ENCODE peak calls at places on chromosomes 1 and 21, in six cellular contexts. C, S, F, V, E and D are unnamed samples.

GRCh38 chr1:156623946-156624813 is 5.0 kb downstream of the HAPLN2 start:
- DNase-seq in V (no peak), E (no peak), F (peak), S (no peak), C (no peak), D (no peak)

GRCh38 chr1:27821761-27822315 is 8.7 kb upstream of the PPP1R8 start:
- DNase-seq in S (no peak), V (no peak), C (no peak), E (no peak), F (no peak), D (no peak)

GRCh38 chr1:89104147-89104546 is 21.8 kb downstream of the GBP2 start:
- DNase-seq in F (no peak), C (no peak), E (no peak), V (no peak), S (no peak), D (no peak)

GRCh38 chr1:235083589-235084323 is 44.9 kb downstream of the TOMM20 start:
- DNase-seq in V (peak), C (peak), E (peak), F (peak), S (peak), D (no peak)

GRCh38 chr1:27388337-27389005 is 4.0 kb upstream of the GPR3 start:
- DNase-seq in C (peak), S (no peak), E (peak), V (no peak), F (peak), D (peak)

GRCh38 chr1:66253330-66253921 is 280.5 kb upstream of the SGIP1 start:
- DNase-seq in S (peak), F (peak), E (no peak), C (no peak), V (no peak), D (peak)

GRCh38 chr1:54117815-54118563 is 34.8 kb downstream of the CDCP2 start:
- DNase-seq in E (no peak), F (no peak), V (no peak), S (peak), C (no peak), D (no peak)

GRCh38 chr1:83065952-83066727 is 932.8 kb downstream of the TTLL7 start:
- DNase-seq in E (no peak), S (no peak), F (peak), V (no peak), C (no peak), D (no peak)

GRCh38 chr1:59554011-59554673 is 257.2 kb downstream of the FGGY start:
- DNase-seq in C (no peak), S (no peak), V (no peak), F (no peak), E (no peak), D (no peak)

GRCh38 chr21:46051821-46052675 is 45.9 kb upstream of the COL6A2 start:
- DNase-seq in V (no peak), S (no peak), E (no peak), C (no peak), F (no peak), D (no peak)

GRCh38 chr1:168096296-168097165 is 40.2 kb downstream of the GPR161 start:
- DNase-seq in V (no peak), E (no peak), C (no peak), F (no peak), S (no peak), D (no peak)

GRCh38 chr1:244654284-244655038 is 1.5 kb downstream of the DESI2 start:
- DNase-seq in F (no peak), V (no peak), C (no peak), S (peak), E (no peak), D (no peak)

GRCh38 chr1:231310391-231310934 is 27.2 kb downstream of the EXOC8 start:
- DNase-seq in E (no peak), S (no peak), C (no peak), F (no peak), V (no peak), D (no peak)

GRCh38 chr1:19444399-19445021 is 40.8 kb downstream of the CAPZB start:
- DNase-seq in S (no peak), E (no peak), C (no peak), V (no peak), F (no peak), D (no peak)

GRCh38 chr1:207084701-207085180 is 3.9 kb upstream of the C4BPB start:
- DNase-seq in E (peak), C (no peak), V (peak), F (peak), S (peak), D (peak)

GRCh38 chr1:31505884-31506497 is 70.3 kb upstream of the TINAGL1 start:
- DNase-seq in C (no peak), E (no peak), V (peak), S (peak), F (peak), D (no peak)

GRCh38 chr1:102098081-102098480 is 101.4 kb upstream of the OLFM3 start:
- DNase-seq in C (no peak), S (no peak), V (no peak), F (no peak), E (no peak), D (no peak)

GRCh38 chr1:190019717-190020116 is 457.9 kb downstream of the BRINP3 start:
- DNase-seq in C (no peak), V (no peak), S (no peak), E (no peak), F (no peak), D (peak)

GRCh38 chr1:152398812-152399698 is 15.0 kb downstream of the CRNN start:
- DNase-seq in E (no peak), S (no peak), V (peak), F (peak), C (no peak), D (no peak)

GRCh38 chr1:32205401-32206370 is at the start of gene IQCC:
- DNase-seq in E (peak), C (peak), V (peak), S (peak), F (peak), D (no peak)

GRCh38 chr21:39141502-39141901 is 41.7 kb downstream of the PSMG1 start:
- DNase-seq in E (no peak), S (peak), C (no peak), F (peak), V (no peak), D (no peak)

GRCh38 chr1:11738096-11738495 is 2.2 kb downstream of the AGTRAP start:
- DNase-seq in E (no peak), S (no peak), F (no peak), V (no peak), C (no peak), D (no peak)

GRCh38 chr1:243447844-243448243 is 192.0 kb downstream of the SDCCAG8 start:
- DNase-seq in F (no peak), E (no peak), V (no peak), S (no peak), C (no peak), D (no peak)

GRCh38 chr1:169495050-169495740 is 9.5 kb upstream of the SLC19A2 start:
- DNase-seq in F (peak), E (no peak), S (peak), V (no peak), C (no peak), D (no peak)

GRCh38 chr1:41333146-41333784 is 28.0 kb upstream of the FOXO6 start:
- DNase-seq in S (peak), C (no peak), E (no peak), F (peak), V (no peak), D (no peak)

GRCh38 chr1:226965581-226966440 is 25.7 kb downstream of the COQ8A start:
- DNase-seq in F (no peak), S (no peak), E (no peak), C (no peak), V (no peak), D (no peak)

GRCh38 chr1:117093870-117094621 is 27.5 kb downstream of the TRIM45 start:
- DNase-seq in F (peak), V (no peak), E (no peak), C (no peak), S (peak), D (no peak)

GRCh38 chr1:219279017-219279770 is 105.5 kb downstream of the LYPLAL1 start:
- DNase-seq in C (no peak), S (peak), F (peak), V (no peak), E (no peak), D (no peak)

GRCh38 chr21:35239811-35240219 is 190.7 kb upstream of the RUNX1 start:
- DNase-seq in F (no peak), S (no peak), E (no peak), C (no peak), V (no peak), D (no peak)

GRCh38 chr1:42450081-42450480 is 5.7 kb downstream of the ZMYND12 start:
- DNase-seq in F (no peak), C (no peak), E (no peak), V (no peak), S (no peak), D (no peak)

GRCh38 chr1:22321917-22322316 is 129.7 kb upstream of the ZBTB40 start:
- DNase-seq in F (no peak), E (no peak), S (no peak), V (no peak), C (no peak), D (no peak)

GRCh38 chr1:24762133-24762676 is 17.0 kb downstream of the CLIC4 start:
- DNase-seq in E (no peak), C (no peak), S (peak), F (no peak), V (no peak), D (no peak)

DNA sequence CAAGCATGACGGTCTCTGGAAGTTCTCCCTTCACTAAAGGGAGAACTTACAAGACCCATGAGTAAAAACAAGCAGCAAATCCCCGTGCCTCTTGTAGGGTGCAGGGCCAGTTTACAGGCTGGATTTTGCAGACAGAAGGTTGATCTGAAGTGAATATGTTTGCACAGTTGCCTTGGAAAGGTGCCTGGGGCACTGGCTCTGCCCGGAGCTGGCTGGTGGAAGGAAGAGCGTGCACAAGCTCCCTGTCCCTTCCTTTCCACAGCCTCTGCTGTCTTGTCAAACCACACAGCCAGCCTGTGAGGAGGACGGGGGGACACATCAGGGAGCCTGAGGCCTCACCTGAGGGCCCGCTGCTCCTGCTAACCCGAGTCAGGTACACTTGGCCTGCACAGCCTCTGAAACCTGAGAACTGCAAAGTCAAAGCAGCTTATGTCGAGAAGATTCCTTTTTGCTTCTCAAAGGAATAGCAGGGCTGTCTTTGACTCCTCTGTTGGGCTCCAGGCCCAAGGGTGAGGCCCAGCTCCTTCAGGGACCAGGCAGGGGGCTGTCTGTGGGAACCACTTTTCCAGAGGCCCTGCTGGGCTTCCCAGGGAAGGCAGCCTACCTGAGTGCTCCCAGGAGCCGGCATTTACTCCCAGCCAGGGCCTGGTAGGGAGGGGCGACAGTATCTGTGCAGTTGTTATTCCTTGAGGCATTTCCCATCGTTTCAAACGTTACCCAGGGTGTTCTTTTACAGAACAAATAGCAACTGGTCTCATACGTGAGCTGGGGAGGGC is 251.5 kb downstream of the SIPA1L2 start:
- DNase-seq in S (no peak), E (no peak), V (no peak), C (no peak), F (no peak), D (no peak)
- TF ChIP-seq CTCF in S (no peak), E (no peak), V (no peak), C (no peak), F (no peak), D (no peak)

GRCh38 chr1:110003747-110004428 is 19.3 kb downstream of the AHCYL1 start:
- DNase-seq in C (peak), S (peak), V (peak), F (peak), E (peak), D (no peak)
- H3K4me3 ChIP-seq in C (no peak), S (peak), V (no peak), F (peak), E (no peak), D (no peak)

GRCh38 chr1:194161591-194161990 is 975.2 kb upstream of the B3GALT2 start:
- DNase-seq in C (no peak), F (no peak), E (no peak), V (no peak), S (no peak), D (no peak)

GRCh38 chr1:194155962-194156361 is 969.5 kb upstream of the B3GALT2 start:
- DNase-seq in E (no peak), V (no peak), S (no peak), C (no peak), F (no peak), D (no peak)

GRCh38 chr1:194164755-194165154 is 978.3 kb upstream of the B3GALT2 start:
- DNase-seq in C (no peak), F (no peak), S (no peak), V (no peak), E (no peak), D (no peak)

GRCh38 chr1:194159941-194160340 is 973.5 kb upstream of the B3GALT2 start:
- DNase-seq in C (no peak), E (no peak), F (no peak), V (no peak), S (no peak), D (no peak)
- TF ChIP-seq CTCF in C (no peak), E (no peak), F (no peak), V (no peak), S (no peak), D (peak)

GRCh38 chr1:151197863-151198253 is 494 bp upstream of the PIP5K1A start:
- DNase-seq in S (no peak), V (no peak), C (no peak), F (no peak), E (no peak), D (no peak)

GRCh38 chr1:151196292-151196800 is 2.0 kb upstream of the PIP5K1A start:
- DNase-seq in F (peak), E (peak), C (peak), S (peak), V (peak), D (peak)

GRCh38 chr1:151193304-151193703 is 3.3 kb upstream of the VPS72 start:
- DNase-seq in F (no peak), E (no peak), S (no peak), V (no peak), C (no peak), D (no peak)

GRCh38 chr1:151192047-151192446 is 2.0 kb upstream of the VPS72 start:
- DNase-seq in S (no peak), E (no peak), V (no peak), F (no peak), C (no peak), D (no peak)

DNA sequence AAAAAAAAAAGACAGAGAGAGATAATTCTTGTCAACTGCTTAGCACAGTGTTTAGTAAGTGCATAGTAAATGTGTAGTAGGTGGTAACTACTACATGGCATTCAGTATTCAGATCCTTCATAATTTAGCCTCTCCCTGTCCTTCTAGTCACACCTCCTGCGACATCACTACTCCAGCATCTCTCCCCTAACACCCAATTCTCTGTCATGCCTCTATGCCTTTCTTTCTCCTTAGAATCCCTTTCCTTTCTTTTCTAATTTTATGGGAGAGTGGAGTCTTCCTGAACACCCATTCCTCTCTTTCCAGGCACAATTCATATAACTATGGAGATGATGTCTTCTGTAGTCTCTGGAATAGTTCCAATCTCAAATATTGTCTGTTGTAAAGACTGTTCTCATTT is 3.9 kb upstream of the VPS72 start:
- DNase-seq in V (no peak), S (no peak), E (no peak), F (no peak), C (no peak), D (no peak)
- H3K4me3 ChIP-seq in V (no peak), S (no peak), E (no peak), F (no peak), C (no peak), D (no peak)

GRCh38 chr1:998051-998821 is 1.7 kb downstream of the HES4 start:
- DNase-seq in F (no peak), E (peak), C (no peak), S (no peak), V (no peak), D (no peak)
- TF ChIP-seq CTCF in F (no peak), E (no peak), C (no peak), S (no peak), V (no peak), D (no peak)

DNA sequence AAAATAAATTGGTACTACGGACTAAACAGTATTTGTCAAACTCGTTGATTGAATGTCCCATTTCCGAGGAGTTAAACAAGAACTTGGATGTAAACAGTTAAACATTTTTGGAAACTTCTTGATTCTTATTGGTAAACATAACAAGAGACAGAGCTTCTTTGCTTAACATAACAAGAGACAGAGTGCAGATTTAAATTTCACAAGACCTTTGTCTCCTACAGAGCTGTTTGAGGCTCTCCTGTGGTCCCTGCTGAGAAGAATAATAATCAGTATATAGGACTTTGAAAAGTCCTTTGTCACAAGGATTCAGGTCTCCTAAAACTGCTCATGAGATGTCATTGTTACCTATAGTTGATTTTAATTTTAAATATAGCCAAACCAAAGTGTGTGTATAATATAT is 170.6 kb upstream of the C21orf91 start:
- DNase-seq in F (no peak), C (no peak), V (no peak), E (no peak), S (no peak), D (no peak)
- H3K4me3 ChIP-seq in F (no peak), C (no peak), V (no peak), E (no peak), S (no peak), D (no peak)

DNA sequence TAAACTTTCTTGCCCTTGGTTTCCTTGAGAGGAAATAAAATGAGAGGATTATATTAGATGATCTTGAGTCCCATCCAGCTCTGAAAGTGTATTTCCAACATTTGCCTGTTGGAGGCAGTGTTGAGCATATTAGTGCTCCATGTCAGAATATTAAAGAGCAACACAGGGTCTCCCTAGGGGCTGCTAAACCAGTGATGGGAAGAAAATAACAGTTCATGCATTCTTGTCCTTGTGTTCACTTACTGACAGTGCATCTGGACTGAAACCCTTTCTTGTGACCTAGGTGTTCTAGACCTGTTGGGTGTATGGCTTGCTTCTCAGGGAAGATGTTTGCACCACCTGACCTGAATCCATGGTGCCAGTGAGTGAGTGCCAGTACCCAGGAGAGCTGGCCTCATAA is 124.7 kb upstream of the KIAA0040 start:
- DNase-seq in E (no peak), S (no peak), F (no peak), V (no peak), C (no peak), D (no peak)
- TF ChIP-seq CTCF in E (no peak), S (peak), F (no peak), V (peak), C (no peak), D (peak)

DNA sequence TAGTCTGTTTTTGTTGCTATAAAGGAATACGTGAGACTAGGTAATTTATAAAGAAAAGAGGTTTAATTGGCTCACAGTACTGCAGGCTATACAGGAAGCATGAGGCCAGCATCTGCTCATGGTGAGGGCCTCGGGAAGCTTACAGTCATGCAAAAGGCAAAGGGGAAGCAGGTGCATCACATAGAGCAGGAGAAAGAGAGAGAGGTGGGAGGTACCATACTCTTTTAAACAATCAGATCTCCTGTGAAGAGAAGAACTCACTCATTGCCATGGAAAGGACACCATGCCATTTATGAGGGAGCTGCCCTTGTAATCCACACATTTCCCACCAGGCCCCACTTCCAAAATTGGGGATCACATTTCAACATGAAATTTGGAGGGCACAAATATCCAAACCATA is 12.7 kb downstream of the PPP1R12B start:
- DNase-seq in V (no peak), F (no peak), S (no peak), E (no peak), C (no peak), D (no peak)
- H3K4me3 ChIP-seq in V (no peak), F (no peak), S (no peak), E (no peak), C (no peak), D (no peak)

GRCh38 chr1:62906428-62906886 is 122.5 kb downstream of the ATG4C start:
- DNase-seq in F (peak), C (no peak), S (no peak), V (no peak), E (no peak), D (no peak)
- TF ChIP-seq CTCF in F (peak), C (no peak), S (peak), V (peak), E (no peak), D (peak)

GRCh38 chr1:50967416-50968020 is 2.5 kb upstream of the CDKN2C start:
- DNase-seq in S (no peak), C (no peak), V (no peak), F (peak), E (no peak), D (no peak)
- H3K4me3 ChIP-seq in S (peak), C (peak), V (peak), F (peak), E (peak), D (peak)